ENCODE peak calls at places on chromosomes 12 and 14, in five cellular contexts. C is HepG2, N is astrocyte, Z is PC-3, F is H1. D is an unnamed sample.

GRCh38 chr14:102573591-102574046 is 18.8 kb upstream of the RCOR1 start:
- DNase-seq in Z (no peak), N (no peak), F (no peak), C (no peak), D (no peak)

GRCh38 chr12:117334098-117334497 is 27.3 kb downstream of the NOS1 start:
- DNase-seq in F (no peak), C (no peak), N (no peak), Z (no peak), D (no peak)

GRCh38 chr14:92930737-92931602 is 8.0 kb downstream of the CHGA start:
- DNase-seq in C (no peak), Z (no peak), N (no peak), F (no peak), D (no peak)

GRCh38 chr12:15936751-15937150 is 25.6 kb downstream of the DERA start:
- DNase-seq in F (no peak), Z (no peak), N (no peak), C (no peak), D (no peak)

GRCh38 chr12:109279525-109279924 is 29.6 kb downstream of the FOXN4 start:
- DNase-seq in Z (no peak), F (no peak), C (no peak), N (no peak), D (no peak)

GRCh38 chr14:65600742-65601141 is 188.2 kb downstream of the FUT8 start:
- DNase-seq in N (no peak), Z (no peak), F (no peak), C (no peak), D (no peak)

GRCh38 chr14:75561013-75561432 is 17.4 kb upstream of the FLVCR2 start:
- DNase-seq in F (peak), C (peak), Z (peak), N (peak), D (peak)

GRCh38 chr14:23613242-23614070 is 22.7 kb upstream of the DHRS2 start:
- DNase-seq in N (no peak), C (peak), F (no peak), Z (no peak), D (no peak)

GRCh38 chr12:89192419-89192818 is 159.9 kb downstream of the DUSP6 start:
- DNase-seq in Z (peak), N (no peak), F (no peak), C (peak), D (no peak)

GRCh38 chr12:75891072-75891471 is 140.5 kb downstream of the PHLDA1 start:
- DNase-seq in Z (peak), C (no peak), N (no peak), F (no peak), D (no peak)

GRCh38 chr12:57726151-57726883 is 12.2 kb downstream of the AGAP2 start:
- DNase-seq in N (peak), F (peak), C (peak), Z (peak), D (no peak)

GRCh38 chr14:72617391-72618011 is 276.4 kb downstream of the DPF3 start:
- DNase-seq in N (peak), C (no peak), F (no peak), Z (no peak), D (peak)

GRCh38 chr14:77647853-77648252 is 31.4 kb upstream of the SPTLC2 start:
- DNase-seq in F (no peak), C (no peak), Z (no peak), N (no peak), D (no peak)

GRCh38 chr14:49586673-49587460 is 687 bp upstream of the RPS29 start:
- DNase-seq in Z (peak), C (peak), F (no peak), N (peak), D (peak)

GRCh38 chr12:24661657-24662096 is 287.2 kb downstream of the BCAT1 start:
- DNase-seq in Z (no peak), F (no peak), N (peak), C (peak), D (no peak)

GRCh38 chr14:89415139-89415538 is 1.9 kb downstream of the FOXN3 start:
- DNase-seq in F (no peak), C (no peak), Z (no peak), N (no peak), D (no peak)

GRCh38 chr14:66268802-66269334 is 217.3 kb upstream of the CCDC196 start:
- DNase-seq in Z (no peak), N (no peak), C (no peak), F (no peak), D (no peak)

GRCh38 chr12:81615031-81615430 is 144.1 kb downstream of the PPFIA2 start:
- DNase-seq in F (no peak), Z (no peak), C (no peak), N (peak), D (no peak)

GRCh38 chr12:50918584-50919316 is 33.6 kb upstream of the HIGD1C start:
- DNase-seq in C (no peak), F (no peak), Z (no peak), N (peak), D (no peak)

GRCh38 chr14:36502558-36503508 is 17.2 kb downstream of the NKX2-1 start:
- DNase-seq in Z (no peak), N (no peak), C (no peak), F (no peak), D (no peak)

GRCh38 chr14:104683653-104684448 is 5.6 kb upstream of the INF2 start:
- DNase-seq in C (no peak), Z (no peak), N (no peak), F (no peak), D (no peak)

GRCh38 chr12:20549115-20549719 is 145.9 kb upstream of the SLCO1C1 start:
- DNase-seq in N (no peak), C (peak), Z (peak), F (no peak), D (no peak)

GRCh38 chr12:23947395-23947794 is 2.1 kb downstream of the SOX5 start:
- DNase-seq in Z (no peak), F (no peak), N (no peak), C (no peak), D (no peak)

GRCh38 chr14:22319526-22320352 is 269.3 kb downstream of the DAD1 start:
- DNase-seq in N (peak), F (no peak), Z (peak), C (peak), D (no peak)

GRCh38 chr14:54681819-54682261 is 114.9 kb downstream of the SAMD4A start:
- DNase-seq in Z (no peak), C (no peak), F (no peak), N (peak), D (no peak)

DNA sequence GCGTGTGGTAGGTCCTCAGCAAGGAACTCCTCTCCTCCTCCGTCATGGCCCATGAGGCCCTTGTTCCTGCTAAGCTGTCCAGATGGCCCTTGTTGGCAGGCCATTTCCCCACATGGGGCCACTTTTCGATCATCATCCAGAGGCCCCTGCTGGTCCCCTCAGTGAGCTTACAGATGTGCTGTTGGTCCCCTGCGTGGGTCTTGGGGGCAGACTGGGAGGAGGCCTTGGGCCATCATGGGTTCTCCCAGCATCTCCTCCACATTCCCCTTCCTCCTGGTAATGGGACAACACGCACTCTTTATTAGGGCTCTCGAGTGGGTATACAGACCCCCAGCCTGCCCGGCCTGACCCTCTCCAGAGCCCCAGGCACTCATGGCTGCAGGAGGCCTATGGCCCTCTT is 114.7 kb downstream of the BEGAIN start:
- DNase-seq in Z (no peak), N (no peak), F (no peak), C (no peak), D (no peak)
- H3K9ac ChIP-seq in Z (no peak), N (no peak), F (no peak), C (no peak), D (no peak)

GRCh38 chr12:102483466-102483865 is 3.1 kb upstream of the IGF1 start:
- DNase-seq in Z (no peak), F (no peak), N (no peak), C (no peak), D (no peak)

GRCh38 chr12:102484017-102484731 is 3.8 kb upstream of the IGF1 start:
- DNase-seq in N (peak), C (peak), Z (peak), F (no peak), D (peak)

GRCh38 chr12:102486153-102486552 is 5.8 kb upstream of the IGF1 start:
- DNase-seq in F (no peak), Z (no peak), C (no peak), N (no peak), D (no peak)

GRCh38 chr12:102481705-102482104 is 1.3 kb upstream of the IGF1 start:
- DNase-seq in Z (no peak), C (no peak), F (no peak), N (no peak), D (no peak)

DNA sequence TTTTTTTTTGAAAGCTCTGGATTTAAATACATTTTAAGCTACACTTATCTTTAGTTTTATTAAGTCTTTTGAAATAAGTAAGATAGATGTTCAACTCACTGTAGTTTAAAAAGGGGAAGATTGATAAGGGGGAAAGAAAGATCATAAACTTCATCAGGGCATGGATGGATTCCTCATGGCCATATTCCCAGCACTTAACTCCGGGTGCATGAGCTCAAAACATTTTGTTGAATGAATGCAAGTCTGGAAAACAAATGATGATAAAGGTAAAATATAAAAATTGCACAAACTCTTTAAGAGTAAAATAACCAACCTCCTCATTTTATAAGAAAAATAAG is 4.3 kb upstream of the IGF1 start:
- DNase-seq in C (no peak), F (no peak), N (no peak), Z (no peak), D (no peak)
- TF ChIP-seq EZH2 in C (no peak), F (no peak), N (no peak), Z (no peak), D (no peak)

DNA sequence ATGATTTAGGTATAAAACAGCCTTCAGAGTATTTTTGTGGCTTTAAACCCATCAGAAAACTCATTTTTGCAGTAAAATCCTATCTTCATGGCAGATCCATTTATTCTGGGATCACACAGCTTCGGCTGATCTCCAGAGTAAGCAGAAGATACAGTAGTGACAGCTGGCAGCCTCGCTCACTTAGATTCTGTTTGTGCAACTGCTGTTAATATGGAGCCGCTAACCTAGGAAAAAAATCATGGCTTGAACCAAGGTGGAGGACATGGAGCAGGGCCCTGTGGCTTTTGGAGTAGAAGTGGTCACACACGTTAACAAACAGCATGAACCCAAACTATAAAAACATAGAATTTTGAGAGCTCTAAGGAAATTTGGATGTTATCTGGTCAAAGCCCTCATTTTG is 137.2 kb upstream of the ARHGAP5 start:
- DNase-seq in F (no peak), C (no peak), Z (no peak), N (no peak), D (no peak)
- H3K9ac ChIP-seq in F (no peak), C (no peak), Z (no peak), N (no peak), D (no peak)

DNA sequence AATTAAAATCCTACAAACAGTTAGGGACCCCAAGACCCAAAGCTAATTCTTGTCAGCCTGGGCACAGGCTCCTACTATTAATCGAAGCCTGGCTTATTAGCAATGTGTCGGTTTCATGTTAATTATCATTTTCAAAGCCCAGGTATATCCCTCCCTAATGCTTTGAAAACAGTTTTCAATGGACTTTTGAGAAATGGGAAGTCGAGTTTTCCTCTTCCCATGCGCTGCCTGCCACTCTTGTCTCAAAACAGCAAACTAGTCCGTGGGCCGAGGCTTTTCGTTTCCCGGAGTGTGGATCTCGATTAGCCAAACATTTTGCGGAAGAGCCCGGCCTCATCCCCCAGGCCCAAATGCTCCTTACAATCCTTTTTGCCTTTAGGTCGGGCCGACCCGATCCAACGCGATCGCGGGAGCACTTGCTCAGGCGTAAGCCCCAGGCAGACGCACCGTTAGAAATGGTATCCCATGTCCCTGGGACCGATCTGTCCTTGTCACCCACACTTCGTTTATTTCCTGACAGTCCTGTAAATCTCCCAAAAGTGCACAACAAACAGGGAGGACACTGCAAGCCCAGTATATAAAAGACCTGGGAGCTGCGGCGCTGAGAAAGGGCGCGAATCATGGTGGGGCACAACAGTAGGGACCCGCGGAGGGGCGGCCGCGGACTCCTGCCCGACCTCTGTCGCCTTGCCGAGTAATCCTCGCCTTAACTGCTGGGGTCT is 1.5 kb downstream of the SIX6 start:
- DNase-seq in N (no peak), F (no peak), Z (no peak), C (no peak), D (no peak)
- TF ChIP-seq EZH2 in N (no peak), F (peak), Z (no peak), C (no peak), D (no peak)

DNA sequence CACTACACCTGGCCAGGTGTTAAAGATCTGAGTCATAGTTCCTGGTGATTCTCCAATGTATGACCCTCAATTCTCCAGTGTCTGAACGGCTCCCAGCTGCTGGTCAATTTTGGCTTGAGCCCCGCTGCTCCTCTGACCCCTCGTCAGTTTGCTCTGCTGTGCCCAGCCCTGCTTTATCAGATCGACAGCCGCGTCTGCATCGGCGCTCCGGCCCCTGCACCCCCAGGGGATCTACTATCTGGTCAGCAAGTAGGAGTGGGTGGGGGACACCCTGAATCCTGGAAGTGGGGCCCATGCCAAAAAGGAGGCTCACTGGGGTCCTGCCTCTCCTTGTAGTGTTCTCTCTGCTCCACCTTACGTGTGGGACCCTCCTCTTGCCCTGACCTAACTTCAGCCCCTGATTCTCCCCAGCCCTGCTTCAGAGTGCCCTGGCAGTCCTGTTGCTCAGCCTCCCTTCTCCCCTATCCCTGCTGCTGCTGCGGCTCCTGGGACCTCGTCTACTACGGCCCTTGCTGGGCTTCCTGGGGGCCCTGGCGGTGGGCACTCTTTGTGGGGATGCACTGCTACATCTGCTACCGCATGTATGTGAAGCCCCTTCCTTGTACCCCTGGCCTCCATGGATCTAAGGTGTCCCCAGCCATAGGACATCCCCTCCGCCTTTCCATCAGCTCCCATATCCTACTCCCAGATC is 5.0 kb downstream of the SLC39A5 start:
- DNase-seq in N (no peak), C (no peak), F (no peak), Z (no peak), D (no peak)
- H3K9ac ChIP-seq in N (no peak), C (no peak), F (no peak), Z (no peak), D (no peak)

GRCh38 chr12:94644141-94644575 is 6.2 kb downstream of the TMCC3 start:
- DNase-seq in C (no peak), Z (peak), F (no peak), N (peak), D (no peak)
- TF ChIP-seq EZH2 in C (no peak), Z (no peak), F (no peak), N (no peak), D (no peak)